ENCODE peak calls at places on chromosomes 2 and 18, in six cellular contexts. One of them, this sample, is unnamed.
A peak's percentile ranks its signal among the peaks of the same experiment; 100 is the strongest.

GRCh38 chr2:203444738-203445137 is 90.4 kb downstream of the RAPH1 start:
- ATAC-seq in upper lobe of right lung: no peak
- ATAC-seq in upper lobe of left lung: no peak
- ATAC-seq in left cardiac atrium: peak; percentile 73
- ATAC-seq in PC-3: no peak
- ATAC-seq in activated naive CD4-positive, alpha-beta T cell treated with anti-CD3 and anti-CD28 coated beads, Interleukin-2, amount 50 U/mL, for 72 hours: no peak
- ATAC-seq in this sample: no peak

GRCh38 chr18:21056545-21056944 is 55.1 kb downstream of the ROCK1 start:
- ATAC-seq in PC-3: no peak
- ATAC-seq in activated naive CD4-positive, alpha-beta T cell treated with anti-CD3 and anti-CD28 coated beads, Interleukin-2, amount 50 U/mL, for 72 hours: no peak
- ATAC-seq in upper lobe of right lung: no peak
- ATAC-seq in upper lobe of left lung: no peak
- ATAC-seq in left cardiac atrium: no peak
- ATAC-seq in this sample: peak; percentile 78

GRCh38 chr2:21118302-21118920 is 5.4 kb upstream of the TDRD15 start:
- ATAC-seq in upper lobe of left lung: no peak
- ATAC-seq in left cardiac atrium: peak; percentile 55
- ATAC-seq in activated naive CD4-positive, alpha-beta T cell treated with anti-CD3 and anti-CD28 coated beads, Interleukin-2, amount 50 U/mL, for 72 hours: peak; percentile 50
- ATAC-seq in PC-3: no peak
- ATAC-seq in upper lobe of right lung: peak; percentile 50
- ATAC-seq in this sample: no peak

GRCh38 chr18:23883277-23883790 is 131.2 kb upstream of the TTC39C start:
- ATAC-seq in left cardiac atrium: no peak
- ATAC-seq in PC-3: peak; percentile 24
- ATAC-seq in upper lobe of left lung: no peak
- ATAC-seq in upper lobe of right lung: no peak
- ATAC-seq in activated naive CD4-positive, alpha-beta T cell treated with anti-CD3 and anti-CD28 coated beads, Interleukin-2, amount 50 U/mL, for 72 hours: peak; percentile 32
- ATAC-seq in this sample: peak; percentile 76

GRCh38 chr2:176582990-176583481 is 313.8 kb downstream of the MTX2 start:
- ATAC-seq in upper lobe of right lung: no peak
- ATAC-seq in left cardiac atrium: no peak
- ATAC-seq in upper lobe of left lung: no peak
- ATAC-seq in PC-3: peak; percentile 90
- ATAC-seq in activated naive CD4-positive, alpha-beta T cell treated with anti-CD3 and anti-CD28 coated beads, Interleukin-2, amount 50 U/mL, for 72 hours: peak; percentile 72
- ATAC-seq in this sample: no peak

GRCh38 chr2:86298411-86299390 is 38.7 kb downstream of the REEP1 start:
- ATAC-seq in upper lobe of right lung: peak; percentile 38
- ATAC-seq in activated naive CD4-positive, alpha-beta T cell treated with anti-CD3 and anti-CD28 coated beads, Interleukin-2, amount 50 U/mL, for 72 hours: no peak
- ATAC-seq in PC-3: peak; percentile 70
- ATAC-seq in upper lobe of left lung: no peak
- ATAC-seq in left cardiac atrium: peak; percentile 72
- ATAC-seq in this sample: peak; percentile 29

GRCh38 chr2:2586961-2587360 is 255.9 kb upstream of the MYT1L start:
- ATAC-seq in PC-3: no peak
- ATAC-seq in upper lobe of left lung: no peak
- ATAC-seq in activated naive CD4-positive, alpha-beta T cell treated with anti-CD3 and anti-CD28 coated beads, Interleukin-2, amount 50 U/mL, for 72 hours: no peak
- ATAC-seq in upper lobe of right lung: no peak
- ATAC-seq in left cardiac atrium: no peak
- ATAC-seq in this sample: no peak

GRCh38 chr18:31247574-31248199 is 70.3 kb upstream of the DSG1 start:
- ATAC-seq in PC-3: no peak
- ATAC-seq in upper lobe of left lung: no peak
- ATAC-seq in upper lobe of right lung: no peak
- ATAC-seq in activated naive CD4-positive, alpha-beta T cell treated with anti-CD3 and anti-CD28 coated beads, Interleukin-2, amount 50 U/mL, for 72 hours: no peak
- ATAC-seq in left cardiac atrium: peak; percentile 48
- ATAC-seq in this sample: peak; percentile 50

GRCh38 chr18:76834379-76834778 is 12.0 kb downstream of the ZNF236 start:
- ATAC-seq in upper lobe of left lung: no peak
- ATAC-seq in left cardiac atrium: no peak
- ATAC-seq in activated naive CD4-positive, alpha-beta T cell treated with anti-CD3 and anti-CD28 coated beads, Interleukin-2, amount 50 U/mL, for 72 hours: no peak
- ATAC-seq in upper lobe of right lung: no peak
- ATAC-seq in PC-3: no peak
- ATAC-seq in this sample: no peak

GRCh38 chr2:232927793-232928563 is 57.9 kb downstream of the SNORC start:
- ATAC-seq in upper lobe of left lung: no peak
- ATAC-seq in upper lobe of right lung: no peak
- ATAC-seq in left cardiac atrium: peak; percentile 9
- ATAC-seq in activated naive CD4-positive, alpha-beta T cell treated with anti-CD3 and anti-CD28 coated beads, Interleukin-2, amount 50 U/mL, for 72 hours: peak; percentile 59
- ATAC-seq in PC-3: peak; percentile 13
- ATAC-seq in this sample: no peak

GRCh38 chr2:209496586-209496982 is 72.7 kb downstream of the MAP2 start:
- ATAC-seq in upper lobe of right lung: no peak
- ATAC-seq in left cardiac atrium: peak; percentile 53
- ATAC-seq in upper lobe of left lung: no peak
- ATAC-seq in PC-3: peak; percentile 10
- ATAC-seq in activated naive CD4-positive, alpha-beta T cell treated with anti-CD3 and anti-CD28 coated beads, Interleukin-2, amount 50 U/mL, for 72 hours: no peak
- ATAC-seq in this sample: no peak

GRCh38 chr2:220641137-220641536 is 931.0 kb downstream of the EPHA4 start:
- ATAC-seq in left cardiac atrium: no peak
- ATAC-seq in upper lobe of right lung: no peak
- ATAC-seq in upper lobe of left lung: no peak
- ATAC-seq in PC-3: no peak
- ATAC-seq in activated naive CD4-positive, alpha-beta T cell treated with anti-CD3 and anti-CD28 coated beads, Interleukin-2, amount 50 U/mL, for 72 hours: no peak
- ATAC-seq in this sample: no peak

GRCh38 chr2:167331636-167332232 is 443.5 kb downstream of the XIRP2 start:
- ATAC-seq in upper lobe of left lung: no peak
- ATAC-seq in activated naive CD4-positive, alpha-beta T cell treated with anti-CD3 and anti-CD28 coated beads, Interleukin-2, amount 50 U/mL, for 72 hours: peak; percentile 41
- ATAC-seq in upper lobe of right lung: peak; percentile 28
- ATAC-seq in left cardiac atrium: no peak
- ATAC-seq in PC-3: peak; percentile 13
- ATAC-seq in this sample: no peak

GRCh38 chr2:20224191-20224715 is 677 bp downstream of the SDC1 start:
- ATAC-seq in upper lobe of left lung: no peak
- ATAC-seq in left cardiac atrium: peak; percentile 32
- ATAC-seq in upper lobe of right lung: peak; percentile 42
- ATAC-seq in activated naive CD4-positive, alpha-beta T cell treated with anti-CD3 and anti-CD28 coated beads, Interleukin-2, amount 50 U/mL, for 72 hours: peak; percentile 36
- ATAC-seq in PC-3: peak; percentile 4
- ATAC-seq in this sample: peak; percentile 3

GRCh38 chr2:241867776-241868420 is 1.6 kb upstream of the RTP5 start:
- ATAC-seq in upper lobe of right lung: peak; percentile 8
- ATAC-seq in upper lobe of left lung: no peak
- ATAC-seq in PC-3: no peak
- ATAC-seq in left cardiac atrium: no peak
- ATAC-seq in activated naive CD4-positive, alpha-beta T cell treated with anti-CD3 and anti-CD28 coated beads, Interleukin-2, amount 50 U/mL, for 72 hours: peak; percentile 39
- ATAC-seq in this sample: no peak

GRCh38 chr2:240605867-240606743 is 19.2 kb upstream of the GPR35 start:
- ATAC-seq in PC-3: no peak
- ATAC-seq in upper lobe of left lung: no peak
- ATAC-seq in upper lobe of right lung: no peak
- ATAC-seq in activated naive CD4-positive, alpha-beta T cell treated with anti-CD3 and anti-CD28 coated beads, Interleukin-2, amount 50 U/mL, for 72 hours: no peak
- ATAC-seq in left cardiac atrium: no peak
- ATAC-seq in this sample: peak; percentile 14

GRCh38 chr2:129439686-129440302 is 539.7 kb upstream of the RAB6C start:
- ATAC-seq in PC-3: no peak
- ATAC-seq in upper lobe of left lung: no peak
- ATAC-seq in left cardiac atrium: no peak
- ATAC-seq in activated naive CD4-positive, alpha-beta T cell treated with anti-CD3 and anti-CD28 coated beads, Interleukin-2, amount 50 U/mL, for 72 hours: no peak
- ATAC-seq in upper lobe of right lung: no peak
- ATAC-seq in this sample: no peak

GRCh38 chr2:128455710-128456050 is 137.0 kb upstream of the HS6ST1 start:
- ATAC-seq in PC-3: no peak
- ATAC-seq in upper lobe of right lung: no peak
- ATAC-seq in left cardiac atrium: no peak
- ATAC-seq in upper lobe of left lung: no peak
- ATAC-seq in activated naive CD4-positive, alpha-beta T cell treated with anti-CD3 and anti-CD28 coated beads, Interleukin-2, amount 50 U/mL, for 72 hours: no peak
- ATAC-seq in this sample: no peak

GRCh38 chr2:107303964-107304363 is 418.0 kb upstream of the ST6GAL2 start:
- ATAC-seq in left cardiac atrium: no peak
- ATAC-seq in upper lobe of right lung: no peak
- ATAC-seq in upper lobe of left lung: no peak
- ATAC-seq in PC-3: no peak
- ATAC-seq in activated naive CD4-positive, alpha-beta T cell treated with anti-CD3 and anti-CD28 coated beads, Interleukin-2, amount 50 U/mL, for 72 hours: no peak
- ATAC-seq in this sample: no peak

GRCh38 chr2:58788402-58788801 is 547.3 kb upstream of the FANCL start:
- ATAC-seq in left cardiac atrium: no peak
- ATAC-seq in PC-3: no peak
- ATAC-seq in upper lobe of left lung: no peak
- ATAC-seq in activated naive CD4-positive, alpha-beta T cell treated with anti-CD3 and anti-CD28 coated beads, Interleukin-2, amount 50 U/mL, for 72 hours: no peak
- ATAC-seq in upper lobe of right lung: no peak
- ATAC-seq in this sample: no peak

GRCh38 chr2:159211447-159212396 is 74.8 kb downstream of the WDSUB1 start:
- ATAC-seq in PC-3: no peak
- ATAC-seq in upper lobe of left lung: no peak
- ATAC-seq in upper lobe of right lung: no peak
- ATAC-seq in left cardiac atrium: no peak
- ATAC-seq in activated naive CD4-positive, alpha-beta T cell treated with anti-CD3 and anti-CD28 coated beads, Interleukin-2, amount 50 U/mL, for 72 hours: no peak
- ATAC-seq in this sample: no peak

GRCh38 chr2:101328474-101329007 is 20.0 kb upstream of the RNF149 start:
- ATAC-seq in left cardiac atrium: peak; percentile 79
- ATAC-seq in upper lobe of left lung: peak; percentile 91
- ATAC-seq in upper lobe of right lung: peak; percentile 92
- ATAC-seq in PC-3: peak; percentile 85
- ATAC-seq in activated naive CD4-positive, alpha-beta T cell treated with anti-CD3 and anti-CD28 coated beads, Interleukin-2, amount 50 U/mL, for 72 hours: peak; percentile 78
- ATAC-seq in this sample: peak; percentile 89